ENCODE peak calls at places on chromosomes 12 and 14, in nine cellular contexts. N is uterus, X is H1, G is HCT116, Q is heart left ventricle, F is lower leg skin, P is IMR-90, T is A549, W is tibial nerve. D is an unnamed sample.

GRCh38 chr12:89863332-89863938 is 154.8 kb upstream of the ATP2B1 start:
- DNase-seq in N (no peak), X (no peak), G (no peak), Q (no peak), F (no peak), P (no peak), T (no peak), W (no peak), D (no peak)

GRCh38 chr12:76256904-76257303 is 91.3 kb downstream of the BBS10 start:
- DNase-seq in N (no peak), X (no peak), G (no peak), Q (no peak), F (no peak), P (no peak), T (no peak), W (no peak), D (no peak)

GRCh38 chr12:27905285-27906126 is 67.0 kb downstream of the PTHLH start:
- DNase-seq in N (no peak), X (peak), G (no peak), Q (no peak), F (no peak), P (no peak), T (no peak), W (no peak), D (no peak)

GRCh38 chr14:96205059-96205993 is 687 bp downstream of the BDKRB2 start:
- DNase-seq in N (no peak), X (no peak), G (no peak), Q (no peak), F (no peak), P (no peak), T (no peak), W (no peak), D (peak)

GRCh38 chr14:39316844-39317553 is 83.3 kb downstream of the MIA2 start:
- DNase-seq in N (no peak), X (no peak), G (no peak), Q (no peak), F (no peak), P (no peak), T (no peak), W (no peak), D (no peak)

GRCh38 chr12:67456281-67456918 is 187.2 kb downstream of the CAND1 start:
- DNase-seq in N (peak), X (no peak), G (no peak), Q (peak), F (no peak), P (peak), T (no peak), W (peak), D (no peak)

GRCh38 chr12:89195470-89195869 is 156.8 kb downstream of the DUSP6 start:
- DNase-seq in N (no peak), X (no peak), G (no peak), Q (no peak), F (no peak), P (no peak), T (no peak), W (no peak), D (no peak)

GRCh38 chr14:90999299-90999698 is 61.1 kb downstream of the RPS6KA5 start:
- DNase-seq in N (no peak), X (no peak), G (no peak), Q (no peak), F (no peak), P (no peak), T (no peak), W (no peak), D (no peak)

GRCh38 chr14:37658174-37658573 is 62.7 kb downstream of the TTC6 start:
- DNase-seq in N (no peak), X (no peak), G (no peak), Q (no peak), F (no peak), P (no peak), T (no peak), W (no peak), D (no peak)

GRCh38 chr12:70366581-70367267 is 634 bp downstream of the KCNMB4 start:
- DNase-seq in N (peak), X (no peak), G (peak), Q (peak), F (peak), P (peak), T (peak), W (no peak), D (peak)

GRCh38 chr12:19525236-19525635 is 85.9 kb downstream of the AEBP2 start:
- DNase-seq in N (no peak), X (no peak), G (no peak), Q (no peak), F (no peak), P (no peak), T (no peak), W (no peak), D (no peak)

GRCh38 chr14:81023095-81023710 is 67.8 kb downstream of the TSHR start:
- DNase-seq in N (no peak), X (no peak), G (no peak), Q (no peak), F (no peak), P (no peak), T (no peak), W (no peak), D (no peak)

GRCh38 chr14:93047187-93047586 is 68.5 kb downstream of the ITPK1 start:
- DNase-seq in N (no peak), X (no peak), G (no peak), Q (no peak), F (no peak), P (no peak), T (no peak), W (no peak), D (no peak)

GRCh38 chr12:2300886-2301285 is 248.1 kb downstream of the CACNA1C start:
- DNase-seq in N (no peak), X (no peak), G (no peak), Q (no peak), F (no peak), P (no peak), T (no peak), W (no peak), D (no peak)

GRCh38 chr12:124637163-124637562 is 69.8 kb upstream of the NCOR2 start:
- DNase-seq in N (no peak), X (no peak), G (no peak), Q (no peak), F (no peak), P (no peak), T (no peak), W (no peak), D (no peak)

GRCh38 chr12:19575307-19576243 is 136.3 kb downstream of the AEBP2 start:
- DNase-seq in N (peak), X (no peak), G (peak), Q (peak), F (peak), P (peak), T (peak), W (peak), D (no peak)

GRCh38 chr12:49018282-49019119 is at the start of gene PRKAG1:
- DNase-seq in N (peak), X (peak), G (peak), Q (peak), F (peak), P (peak), T (peak), W (peak), D (peak)

GRCh38 chr12:43338848-43339526 is 213.0 kb downstream of the ADAMTS20 start:
- DNase-seq in N (no peak), X (peak), G (peak), Q (no peak), F (no peak), P (peak), T (peak), W (peak), D (no peak)

GRCh38 chr12:130486146-130486435 is 148.4 kb downstream of the PIWIL1 start:
- DNase-seq in N (no peak), X (no peak), G (no peak), Q (no peak), F (no peak), P (no peak), T (no peak), W (no peak), D (no peak)

GRCh38 chr12:3316776-3317480 is 174.1 kb upstream of the PRMT8 start:
- DNase-seq in N (no peak), X (no peak), G (no peak), Q (no peak), F (no peak), P (no peak), T (no peak), W (no peak), D (no peak)

GRCh38 chr14:87494010-87494409 is 499.0 kb downstream of the GALC start:
- DNase-seq in N (no peak), X (no peak), G (no peak), Q (no peak), F (no peak), P (no peak), T (peak), W (no peak), D (no peak)

GRCh38 chr12:14327717-14328116 is 37.8 kb upstream of the ATF7IP start:
- DNase-seq in N (no peak), X (no peak), G (no peak), Q (no peak), F (no peak), P (peak), T (no peak), W (no peak), D (no peak)

GRCh38 chr12:104741497-104742367 is 216.4 kb downstream of the SLC41A2 start:
- DNase-seq in N (no peak), X (no peak), G (no peak), Q (no peak), F (no peak), P (no peak), T (no peak), W (no peak), D (no peak)

GRCh38 chr14:100236873-100237272 is 2.1 kb upstream of the YY1 start:
- DNase-seq in N (no peak), X (no peak), G (no peak), Q (no peak), F (no peak), P (no peak), T (no peak), W (no peak), D (no peak)
- TF ChIP-seq CTCF in N (no peak), X (no peak), G (no peak), Q (no peak), F (no peak), P (no peak), T (no peak), W (no peak), D (no peak)

DNA sequence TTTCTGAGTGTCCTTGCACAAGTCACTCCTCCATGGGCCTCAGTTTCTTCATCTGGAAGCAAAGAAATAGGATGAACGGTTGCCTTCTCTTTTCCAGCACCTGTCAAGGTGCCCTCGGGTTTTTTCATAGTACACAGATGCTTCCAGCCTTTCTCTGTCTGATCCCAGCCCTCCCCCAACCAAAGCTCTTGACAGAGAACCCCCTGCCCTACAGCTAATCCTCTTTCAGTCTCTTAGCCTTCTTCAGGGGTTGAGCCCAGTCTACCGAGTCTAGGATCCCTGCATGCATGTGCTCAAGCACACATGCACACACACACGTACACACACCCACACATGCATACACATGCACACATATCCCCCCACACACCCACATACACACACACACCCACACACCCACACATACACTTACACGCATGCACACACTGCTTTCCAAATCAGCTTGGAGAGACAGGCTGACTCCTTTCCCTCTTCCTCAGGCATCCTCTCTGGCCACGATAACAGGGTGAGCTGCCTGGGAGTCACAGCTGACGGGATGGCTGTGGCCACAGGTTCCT is 4.7 kb downstream of the CDCA3 start:
- DNase-seq in N (no peak), X (no peak), G (no peak), Q (no peak), F (no peak), P (no peak), T (no peak), W (no peak), D (no peak)
- TF ChIP-seq POLR2A in N (no peak), X (no peak), G (no peak), Q (no peak), F (no peak), P (no peak), T (no peak), W (no peak), D (no peak)

GRCh38 chr14:100822007-100822406 is 3.9 kb upstream of the MEG3 start:
- DNase-seq in N (no peak), X (no peak), G (no peak), Q (no peak), F (no peak), P (no peak), T (no peak), W (no peak), D (no peak)

GRCh38 chr14:100822921-100823320 is 3.0 kb upstream of the MEG3 start:
- DNase-seq in N (no peak), X (no peak), G (no peak), Q (no peak), F (no peak), P (peak), T (no peak), W (no peak), D (no peak)

GRCh38 chr14:100819829-100820475 is 6.0 kb upstream of the MEG3 start:
- DNase-seq in N (no peak), X (no peak), G (no peak), Q (no peak), F (no peak), P (no peak), T (no peak), W (no peak), D (no peak)

GRCh38 chr14:100819453-100819828 is 6.5 kb upstream of the MEG3 start:
- DNase-seq in N (no peak), X (no peak), G (no peak), Q (no peak), F (no peak), P (no peak), T (no peak), W (no peak), D (no peak)

GRCh38 chr14:100820945-100821344 is 5.0 kb upstream of the MEG3 start:
- DNase-seq in N (no peak), X (no peak), G (no peak), Q (no peak), F (no peak), P (no peak), T (no peak), W (no peak), D (no peak)
- TF ChIP-seq CTCF in N (no peak), X (no peak), G (no peak), Q (no peak), F (no peak), P (no peak), T (no peak), W (no peak), D (no peak)

GRCh38 chr12:57462307-57463253 is 3.0 kb downstream of the GLI1 start:
- DNase-seq in N (peak), X (peak), G (peak), Q (peak), F (peak), P (peak), T (peak), W (peak), D (peak)

GRCh38 chr12:57461904-57462306 is 2.3 kb downstream of the GLI1 start:
- DNase-seq in N (no peak), X (no peak), G (no peak), Q (no peak), F (no peak), P (peak), T (no peak), W (no peak), D (no peak)

GRCh38 chr12:57460457-57461325 is 1.1 kb downstream of the GLI1 start:
- DNase-seq in N (no peak), X (no peak), G (no peak), Q (no peak), F (no peak), P (no peak), T (peak), W (no peak), D (no peak)

GRCh38 chr12:57459750-57460400 is at the start of gene GLI1:
- DNase-seq in N (no peak), X (no peak), G (no peak), Q (no peak), F (no peak), P (peak), T (peak), W (peak), D (no peak)

DNA sequence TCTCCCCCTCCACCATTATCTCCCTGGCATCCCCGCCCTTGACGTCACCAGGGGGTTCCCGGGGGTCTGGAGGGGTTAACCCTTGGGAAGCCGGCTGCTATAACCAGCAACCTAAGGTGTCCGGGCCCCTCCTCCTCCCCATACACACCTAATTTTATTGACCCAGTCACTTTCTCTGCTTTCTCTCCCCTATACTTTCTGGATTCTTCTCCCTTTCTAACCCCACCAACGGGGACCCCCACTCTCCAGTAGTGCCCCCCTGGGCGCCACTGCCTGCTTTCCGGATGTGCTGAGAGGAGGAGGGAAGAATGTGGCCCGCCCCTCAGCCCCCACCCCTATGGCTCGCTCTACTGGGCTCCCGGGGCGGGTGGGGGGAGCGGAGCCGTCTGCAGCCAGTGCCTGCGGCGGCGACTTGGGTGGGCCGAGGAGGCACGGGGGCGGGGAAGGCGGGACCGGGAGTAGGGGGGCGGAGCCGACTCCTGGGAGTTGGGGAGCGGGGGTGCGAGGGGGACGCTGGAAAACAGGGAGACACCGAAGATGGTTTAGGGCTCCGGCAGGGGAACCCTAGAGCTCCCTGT is 1.8 kb downstream of the GLI1 start:
- DNase-seq in N (peak), X (no peak), G (no peak), Q (peak), F (no peak), P (peak), T (peak), W (peak), D (peak)
- TF ChIP-seq POLR2A in N (no peak), X (peak), G (no peak), Q (no peak), F (no peak), P (no peak), T (no peak), W (peak), D (no peak)

GRCh38 chr14:64958743-64959142 is 13.4 kb downstream of the RAB15 start:
- DNase-seq in N (no peak), X (no peak), G (no peak), Q (no peak), F (no peak), P (no peak), T (no peak), W (no peak), D (no peak)

GRCh38 chr14:64956697-64957412 is 14.3 kb upstream of the GPX2 start:
- DNase-seq in N (no peak), X (no peak), G (no peak), Q (no peak), F (no peak), P (no peak), T (no peak), W (no peak), D (no peak)

GRCh38 chr14:64958201-64958600 is 13.9 kb downstream of the RAB15 start:
- DNase-seq in N (no peak), X (no peak), G (no peak), Q (no peak), F (no peak), P (no peak), T (no peak), W (no peak), D (no peak)

GRCh38 chr14:64963611-64964010 is 8.5 kb downstream of the RAB15 start:
- DNase-seq in N (no peak), X (no peak), G (no peak), Q (no peak), F (no peak), P (no peak), T (no peak), W (no peak), D (no peak)

DNA sequence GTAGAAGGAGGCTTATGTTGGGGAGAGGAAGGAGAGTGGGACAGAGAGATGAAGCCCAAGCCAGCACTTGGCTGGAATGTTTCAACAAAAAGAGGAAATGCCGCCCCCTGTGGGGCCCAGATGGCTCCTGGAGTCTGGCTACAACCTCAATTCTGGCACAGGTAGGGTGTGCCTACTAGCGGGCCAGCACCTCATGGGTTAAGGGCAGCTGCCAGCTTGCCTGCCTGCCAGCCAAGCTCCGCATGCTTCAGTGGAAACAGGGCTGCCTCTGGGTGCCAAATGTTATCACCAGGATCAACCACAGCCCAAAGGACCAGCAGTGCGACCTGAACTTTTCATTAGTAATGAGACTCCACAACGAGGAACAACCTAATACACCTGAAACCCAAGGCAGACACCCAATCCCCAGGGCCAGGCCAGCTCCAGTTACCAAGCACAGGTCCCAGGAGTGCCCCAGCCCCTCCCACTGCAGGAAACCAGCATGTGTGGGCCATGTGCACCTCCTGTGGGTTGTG is 11.3 kb downstream of the RAB15 start:
- DNase-seq in N (no peak), X (no peak), G (no peak), Q (no peak), F (no peak), P (no peak), T (no peak), W (no peak), D (no peak)
- TF ChIP-seq CTCF in N (no peak), X (peak), G (no peak), Q (no peak), F (no peak), P (no peak), T (no peak), W (no peak), D (no peak)

GRCh38 chr14:103378042-103378854 is 7.0 kb upstream of the MARK3 start:
- DNase-seq in N (no peak), X (no peak), G (no peak), Q (no peak), F (no peak), P (no peak), T (no peak), W (no peak), D (no peak)
- TF ChIP-seq POLR2A in N (no peak), X (no peak), G (no peak), Q (no peak), F (no peak), P (no peak), T (no peak), W (no peak), D (no peak)

DNA sequence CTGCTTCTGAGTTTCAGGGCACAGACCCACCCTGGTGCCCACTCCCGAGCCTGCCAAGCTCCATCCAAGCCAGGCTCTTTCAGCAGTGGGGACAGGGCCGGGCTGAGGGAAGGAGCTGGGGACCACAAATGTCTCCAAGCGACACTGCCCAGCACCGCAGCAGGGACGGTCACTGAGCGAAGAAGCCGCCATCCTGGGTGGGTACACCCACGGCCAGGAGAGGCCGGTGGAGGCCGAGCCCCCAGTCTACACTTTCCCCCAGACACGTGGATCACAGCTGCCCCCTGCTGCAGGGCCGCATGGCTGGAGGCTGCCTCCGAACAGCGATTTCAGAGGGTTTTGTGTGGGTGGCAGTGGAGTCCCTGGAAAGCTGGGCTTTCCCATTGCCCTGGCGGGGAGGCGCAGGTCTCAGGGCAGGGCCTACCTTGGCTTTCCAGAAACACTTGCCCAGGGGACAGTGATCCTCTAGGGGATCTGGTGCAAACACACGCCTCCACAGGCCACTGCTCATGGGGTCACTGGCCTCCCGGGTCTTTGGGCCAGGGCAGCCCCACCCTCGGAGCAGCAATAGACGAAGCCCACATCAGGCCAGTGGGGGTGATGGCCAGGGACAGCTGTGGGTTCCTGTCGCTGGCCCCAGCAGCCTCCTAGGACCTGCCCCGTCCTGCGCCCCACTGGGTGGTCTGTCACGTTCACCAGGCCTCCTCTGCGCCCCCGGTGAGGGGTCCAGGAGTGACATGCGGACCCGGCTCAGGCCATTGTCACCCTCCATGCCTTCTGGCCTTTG is 1.2 kb upstream of the GPR132 start:
- DNase-seq in N (no peak), X (no peak), G (no peak), Q (no peak), F (no peak), P (no peak), T (no peak), W (no peak), D (peak)
- TF ChIP-seq CTCF in N (no peak), X (no peak), G (no peak), Q (no peak), F (no peak), P (no peak), T (no peak), W (no peak), D (no peak)

GRCh38 chr12:11652351-11653040 is 3.0 kb downstream of the ETV6 start:
- DNase-seq in N (no peak), X (no peak), G (no peak), Q (peak), F (peak), P (peak), T (no peak), W (peak), D (peak)
- TF ChIP-seq POLR2A in N (no peak), X (no peak), G (no peak), Q (no peak), F (no peak), P (peak), T (no peak), W (peak), D (no peak)